ENCODE peak calls at places on chromosomes 11 and 22, in six cellular contexts. One of them, this sample, is unnamed.
A peak's percentile ranks its signal among the peaks of the same experiment; 100 is the strongest.

GRCh38 chr22:38490915-38491314 is 15.2 kb downstream of the DDX17 start:
- DNase-seq in uterus: peak; percentile 68
- DNase-seq in ovary: peak; percentile 68
- DNase-seq in astrocyte: peak; percentile 42
- DNase-seq in Karpas-422: no peak
- DNase-seq in cardiac muscle cell: no peak
- DNase-seq in this sample: peak; percentile 64

GRCh38 chr22:27097933-27098332 is 440.5 kb downstream of the MIAT start:
- DNase-seq in Karpas-422: no peak
- DNase-seq in uterus: no peak
- DNase-seq in cardiac muscle cell: no peak
- DNase-seq in ovary: no peak
- DNase-seq in astrocyte: peak; percentile 54
- DNase-seq in this sample: no peak

GRCh38 chr11:12026331-12027211 is 18.1 kb upstream of the DKK3 start:
- DNase-seq in Karpas-422: no peak
- DNase-seq in uterus: no peak
- DNase-seq in astrocyte: no peak
- DNase-seq in cardiac muscle cell: no peak
- DNase-seq in ovary: no peak
- DNase-seq in this sample: no peak

GRCh38 chr11:32056445-32056844 is 34.4 kb upstream of the RCN1 start:
- DNase-seq in astrocyte: peak; percentile 56
- DNase-seq in cardiac muscle cell: no peak
- DNase-seq in ovary: no peak
- DNase-seq in Karpas-422: no peak
- DNase-seq in uterus: no peak
- DNase-seq in this sample: peak; percentile 84

GRCh38 chr22:36641902-36642640 is 61.5 kb downstream of the CACNG2 start:
- DNase-seq in ovary: no peak
- DNase-seq in Karpas-422: no peak
- DNase-seq in astrocyte: peak; percentile 14
- DNase-seq in uterus: no peak
- DNase-seq in cardiac muscle cell: no peak
- DNase-seq in this sample: peak; percentile 97

GRCh38 chr11:133934599-133935550 is 21.9 kb downstream of the IGSF9B start:
- DNase-seq in ovary: no peak
- DNase-seq in astrocyte: peak; percentile 95
- DNase-seq in Karpas-422: peak; percentile 47
- DNase-seq in cardiac muscle cell: peak; percentile 35
- DNase-seq in uterus: no peak
- DNase-seq in this sample: peak; percentile 81

GRCh38 chr11:14041040-14041439 is 78.5 kb downstream of the SPON1 start:
- DNase-seq in ovary: no peak
- DNase-seq in cardiac muscle cell: no peak
- DNase-seq in uterus: no peak
- DNase-seq in astrocyte: no peak
- DNase-seq in Karpas-422: peak; percentile 42
- DNase-seq in this sample: no peak

GRCh38 chr11:101880208-101880607 is 34.6 kb upstream of the CEP126 start:
- DNase-seq in cardiac muscle cell: peak; percentile 33
- DNase-seq in ovary: no peak
- DNase-seq in uterus: no peak
- DNase-seq in astrocyte: peak; percentile 64
- DNase-seq in Karpas-422: peak; percentile 88
- DNase-seq in this sample: peak; percentile 67

GRCh38 chr22:49212466-49212865 is 615.2 kb downstream of the BRD1 start:
- DNase-seq in cardiac muscle cell: no peak
- DNase-seq in Karpas-422: no peak
- DNase-seq in astrocyte: no peak
- DNase-seq in uterus: peak; percentile 1
- DNase-seq in ovary: no peak
- DNase-seq in this sample: no peak

GRCh38 chr11:6523253-6523652 is 26.2 kb downstream of the DNHD1 start:
- DNase-seq in cardiac muscle cell: no peak
- DNase-seq in ovary: no peak
- DNase-seq in astrocyte: peak; percentile 71
- DNase-seq in Karpas-422: no peak
- DNase-seq in uterus: no peak
- DNase-seq in this sample: peak; percentile 84

GRCh38 chr11:375065-376025 is 6.0 kb downstream of the B4GALNT4 start:
- DNase-seq in ovary: no peak
- DNase-seq in cardiac muscle cell: no peak
- DNase-seq in uterus: no peak
- DNase-seq in astrocyte: no peak
- DNase-seq in Karpas-422: no peak
- DNase-seq in this sample: no peak

GRCh38 chr11:27296406-27296994 is 66.5 kb downstream of the CCDC34 start:
- DNase-seq in ovary: no peak
- DNase-seq in astrocyte: peak; percentile 63
- DNase-seq in Karpas-422: peak; percentile 81
- DNase-seq in cardiac muscle cell: peak; percentile 64
- DNase-seq in uterus: no peak
- DNase-seq in this sample: peak; percentile 77

GRCh38 chr11:27124514-27125264 is 84.1 kb downstream of the BBOX1 start:
- DNase-seq in cardiac muscle cell: no peak
- DNase-seq in astrocyte: no peak
- DNase-seq in Karpas-422: peak; percentile 41
- DNase-seq in ovary: no peak
- DNase-seq in uterus: no peak
- DNase-seq in this sample: peak; percentile 57

GRCh38 chr11:134034496-134035381 is 34.1 kb upstream of the JAM3 start:
- DNase-seq in Karpas-422: no peak
- DNase-seq in ovary: peak; percentile 66
- DNase-seq in astrocyte: no peak
- DNase-seq in cardiac muscle cell: no peak
- DNase-seq in uterus: no peak
- DNase-seq in this sample: peak; percentile 60

GRCh38 chr22:44360306-44360685 is 47.5 kb upstream of the SHISAL1 start:
- DNase-seq in cardiac muscle cell: no peak
- DNase-seq in Karpas-422: no peak
- DNase-seq in astrocyte: no peak
- DNase-seq in uterus: no peak
- DNase-seq in ovary: no peak
- DNase-seq in this sample: no peak
- H3K27ac ChIP-seq in cardiac muscle cell: no peak overlapping the region
- H3K27ac ChIP-seq in Karpas-422: no peak overlapping the region
- H3K27ac ChIP-seq in astrocyte: peak overlapping the region; percentile 55
- H3K27ac ChIP-seq in uterus: peak overlapping the region; percentile 54
- H3K27ac ChIP-seq in ovary: no peak overlapping the region
- H3K27ac ChIP-seq in this sample: peak overlapping the region; percentile 87

GRCh38 chr11:1660025-1660867 is 30.7 kb downstream of the KRTAP5-5 start:
- DNase-seq in cardiac muscle cell: no peak
- DNase-seq in ovary: no peak
- DNase-seq in astrocyte: no peak
- DNase-seq in Karpas-422: no peak
- DNase-seq in uterus: peak; percentile 1
- DNase-seq in this sample: no peak
- H3K4me3 ChIP-seq in cardiac muscle cell: no peak overlapping the region
- H3K4me3 ChIP-seq in ovary: no peak overlapping the region
- H3K4me3 ChIP-seq in astrocyte: no peak overlapping the region
- H3K4me3 ChIP-seq in Karpas-422: no peak overlapping the region
- H3K4me3 ChIP-seq in uterus: no peak overlapping the region
- H3K4me3 ChIP-seq in this sample: no peak overlapping the region

GRCh38 chr22:22761963-22762772 is 117.8 kb downstream of the GGTLC2 start:
- DNase-seq in Karpas-422: no peak
- DNase-seq in ovary: no peak
- DNase-seq in astrocyte: no peak
- DNase-seq in cardiac muscle cell: no peak
- DNase-seq in uterus: no peak
- DNase-seq in this sample: no peak

GRCh38 chr22:22763512-22763911 is 119.1 kb downstream of the GGTLC2 start:
- DNase-seq in astrocyte: no peak
- DNase-seq in ovary: no peak
- DNase-seq in Karpas-422: no peak
- DNase-seq in uterus: no peak
- DNase-seq in cardiac muscle cell: no peak
- DNase-seq in this sample: no peak

GRCh38 chr22:22761606-22761962 is 117.2 kb downstream of the GGTLC2 start:
- DNase-seq in cardiac muscle cell: no peak
- DNase-seq in uterus: no peak
- DNase-seq in Karpas-422: no peak
- DNase-seq in astrocyte: no peak
- DNase-seq in ovary: no peak
- DNase-seq in this sample: no peak

GRCh38 chr22:22759371-22759770 is 115.0 kb downstream of the GGTLC2 start:
- DNase-seq in astrocyte: no peak
- DNase-seq in cardiac muscle cell: no peak
- DNase-seq in uterus: no peak
- DNase-seq in ovary: no peak
- DNase-seq in Karpas-422: no peak
- DNase-seq in this sample: no peak

GRCh38 chr22:22759889-22760546 is 115.6 kb downstream of the GGTLC2 start:
- DNase-seq in ovary: no peak
- DNase-seq in astrocyte: no peak
- DNase-seq in uterus: no peak
- DNase-seq in Karpas-422: no peak
- DNase-seq in cardiac muscle cell: no peak
- DNase-seq in this sample: no peak
- H3K27me3 ChIP-seq in ovary: no peaks in the 10 kb centered on the region
- H3K27me3 ChIP-seq in astrocyte: peaks cover 2% of the 10 kb centered on the region
- H3K27me3 ChIP-seq in uterus: no peaks in the 10 kb centered on the region
- H3K27me3 ChIP-seq in Karpas-422: no peaks in the 10 kb centered on the region
- H3K27me3 ChIP-seq in cardiac muscle cell: no peaks in the 10 kb centered on the region
- H3K27me3 ChIP-seq in this sample: peaks cover 7% of the 10 kb centered on the region

DNA sequence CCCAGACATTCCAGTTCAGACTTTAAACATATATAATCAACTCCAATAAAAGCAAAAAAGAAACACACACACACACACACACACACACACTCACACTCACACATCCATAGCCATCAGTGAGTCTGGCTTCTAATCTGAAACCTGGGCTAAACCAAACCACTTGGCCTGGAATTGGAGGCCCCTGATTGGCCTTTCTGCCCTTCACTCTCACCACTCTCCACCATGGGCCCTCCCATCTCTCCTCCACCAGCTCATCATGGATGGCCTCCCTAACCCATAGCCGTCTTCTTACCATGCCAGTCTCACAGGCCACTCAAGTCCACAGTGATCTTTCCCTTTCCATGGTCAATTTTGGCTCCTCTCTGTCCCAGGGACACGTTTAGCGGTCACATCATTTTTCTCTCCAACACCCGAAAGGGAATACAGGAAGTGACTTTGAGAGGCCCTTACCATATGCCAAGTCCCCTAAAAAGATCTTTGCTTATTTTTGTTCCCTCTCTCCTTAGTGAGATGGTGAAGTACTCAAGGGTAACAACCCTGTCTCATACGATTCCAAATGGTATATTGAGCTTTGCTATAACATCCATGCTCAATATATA is 66.6 kb downstream of the ENDOD1 start:
- DNase-seq in ovary: no peak
- DNase-seq in Karpas-422: peak; percentile 64
- DNase-seq in uterus: no peak
- DNase-seq in astrocyte: no peak
- DNase-seq in cardiac muscle cell: no peak
- DNase-seq in this sample: no peak
- H3K27ac ChIP-seq in ovary: no peak overlapping the region
- H3K27ac ChIP-seq in Karpas-422: no peak overlapping the region
- H3K27ac ChIP-seq in uterus: peak overlapping the region; percentile 82
- H3K27ac ChIP-seq in astrocyte: no peak overlapping the region
- H3K27ac ChIP-seq in cardiac muscle cell: no peak overlapping the region
- H3K27ac ChIP-seq in this sample: no peak overlapping the region

GRCh38 chr22:30180616-30181015 is 65.9 kb downstream of the LIF start:
- DNase-seq in Karpas-422: no peak
- DNase-seq in cardiac muscle cell: no peak
- DNase-seq in uterus: no peak
- DNase-seq in ovary: no peak
- DNase-seq in astrocyte: no peak
- DNase-seq in this sample: no peak

GRCh38 chr22:30175743-30176288 is 70.7 kb downstream of the LIF start:
- DNase-seq in ovary: no peak
- DNase-seq in cardiac muscle cell: no peak
- DNase-seq in uterus: no peak
- DNase-seq in astrocyte: no peak
- DNase-seq in Karpas-422: no peak
- DNase-seq in this sample: no peak

GRCh38 chr22:30176431-30176830 is 70.1 kb downstream of the LIF start:
- DNase-seq in cardiac muscle cell: no peak
- DNase-seq in uterus: no peak
- DNase-seq in Karpas-422: no peak
- DNase-seq in ovary: no peak
- DNase-seq in astrocyte: no peak
- DNase-seq in this sample: no peak

GRCh38 chr22:30181459-30182353 is 64.9 kb downstream of the LIF start:
- DNase-seq in ovary: no peak
- DNase-seq in Karpas-422: no peak
- DNase-seq in cardiac muscle cell: no peak
- DNase-seq in astrocyte: no peak
- DNase-seq in uterus: no peak
- DNase-seq in this sample: no peak

GRCh38 chr22:30178180-30179126 is 68.1 kb downstream of the LIF start:
- DNase-seq in ovary: no peak
- DNase-seq in uterus: no peak
- DNase-seq in cardiac muscle cell: no peak
- DNase-seq in astrocyte: no peak
- DNase-seq in Karpas-422: no peak
- DNase-seq in this sample: peak; percentile 24
- H3K4me3 ChIP-seq in ovary: no peak overlapping the region
- H3K4me3 ChIP-seq in uterus: no peak overlapping the region
- H3K4me3 ChIP-seq in cardiac muscle cell: no peak overlapping the region
- H3K4me3 ChIP-seq in astrocyte: no peak overlapping the region
- H3K4me3 ChIP-seq in Karpas-422: no peak overlapping the region
- H3K4me3 ChIP-seq in this sample: no peak overlapping the region

GRCh38 chr11:2211113-2211971 is 39.7 kb upstream of the TH start:
- DNase-seq in cardiac muscle cell: no peak
- DNase-seq in uterus: peak; percentile 8
- DNase-seq in astrocyte: no peak
- DNase-seq in ovary: no peak
- DNase-seq in Karpas-422: no peak
- DNase-seq in this sample: no peak
- H3K27me3 ChIP-seq in cardiac muscle cell: no peaks in the 10 kb centered on the region
- H3K27me3 ChIP-seq in uterus: no peaks in the 10 kb centered on the region
- H3K27me3 ChIP-seq in astrocyte: peaks cover 13% of the 10 kb centered on the region
- H3K27me3 ChIP-seq in ovary: no peaks in the 10 kb centered on the region
- H3K27me3 ChIP-seq in Karpas-422: no peaks in the 10 kb centered on the region
- H3K27me3 ChIP-seq in this sample: peaks cover 11% of the 10 kb centered on the region

DNA sequence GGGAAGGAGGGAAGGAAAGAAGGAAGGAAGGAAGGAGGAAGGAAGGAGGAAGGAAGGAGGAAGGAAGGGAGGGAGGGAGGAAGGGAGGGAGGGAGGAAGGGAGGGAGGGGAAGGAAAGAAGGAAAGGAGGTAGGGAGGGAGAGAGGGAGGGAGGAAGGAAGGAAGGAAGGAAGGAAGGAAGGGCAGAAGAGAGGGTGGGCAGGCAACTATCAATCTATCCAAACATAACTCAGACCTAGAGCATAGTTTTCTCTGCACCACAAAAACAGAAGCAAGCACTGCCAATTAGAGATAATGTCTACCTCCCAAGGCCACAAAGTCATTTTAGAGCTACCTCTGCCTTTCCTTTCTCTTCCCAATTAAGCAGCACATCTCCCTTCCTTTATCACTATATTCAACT is 109.1 kb downstream of the ETS1 start:
- DNase-seq in uterus: no peak
- DNase-seq in astrocyte: no peak
- DNase-seq in ovary: no peak
- DNase-seq in Karpas-422: no peak
- DNase-seq in cardiac muscle cell: no peak
- DNase-seq in this sample: no peak
- H3K27ac ChIP-seq in uterus: peak overlapping the region; percentile 75
- H3K27ac ChIP-seq in astrocyte: no peak overlapping the region
- H3K27ac ChIP-seq in ovary: no peak overlapping the region
- H3K27ac ChIP-seq in Karpas-422: peak overlapping the region; percentile 98
- H3K27ac ChIP-seq in cardiac muscle cell: no peak overlapping the region
- H3K27ac ChIP-seq in this sample: peak overlapping the region; percentile 16

This sample was measured in GM23248.